ENCODE peak calls at places on chromosomes 11 and 22, in five cellular contexts. H, P, A, T and R are unnamed samples.

GRCh38 chr22:37601540-37602442 is 6.8 kb upstream of the GGA1 start:
- DNase-seq in T (no peak), A (no peak), P (peak), H (no peak), R (no peak)

GRCh38 chr11:32081129-32081641 is 9.7 kb upstream of the RCN1 start:
- DNase-seq in T (no peak), P (peak), H (no peak), A (no peak), R (no peak)

GRCh38 chr11:43943357-43943930 is 1.0 kb downstream of the C11orf96 start:
- DNase-seq in A (no peak), P (no peak), H (no peak), T (no peak), R (no peak)

GRCh38 chr11:45806937-45807791 is 2.2 kb downstream of the SLC35C1 start:
- DNase-seq in T (no peak), A (no peak), P (no peak), H (no peak), R (no peak)

GRCh38 chr22:36383110-36383581 is 4.6 kb downstream of the MYH9 start:
- DNase-seq in H (peak), A (no peak), T (peak), P (peak), R (no peak)

GRCh38 chr11:61198948-61199523 is 4.3 kb upstream of the PGA3 start:
- DNase-seq in A (no peak), H (no peak), P (peak), T (no peak), R (no peak)

GRCh38 chr22:45878051-45878764 is 98.8 kb downstream of the WNT7B start:
- DNase-seq in A (no peak), H (no peak), P (no peak), T (no peak), R (no peak)

GRCh38 chr11:134476435-134477021 is 64.5 kb upstream of the B3GAT1 start:
- DNase-seq in A (no peak), P (no peak), H (no peak), T (no peak), R (no peak)

GRCh38 chr22:29524440-29525191 is 28.9 kb downstream of the THOC5 start:
- DNase-seq in P (peak), A (no peak), H (peak), T (peak), R (no peak)

GRCh38 chr11:134579709-134580634 is 167.9 kb upstream of the B3GAT1 start:
- DNase-seq in T (no peak), A (no peak), P (no peak), H (no peak), R (peak)

GRCh38 chr22:20241579-20242392 is 26.3 kb downstream of the RTN4R start:
- DNase-seq in T (no peak), P (no peak), H (no peak), A (peak), R (no peak)

GRCh38 chr22:27213766-27214581 is 556.6 kb downstream of the MIAT start:
- DNase-seq in A (no peak), T (no peak), P (no peak), H (no peak), R (no peak)

GRCh38 chr11:129766858-129767604 is 48.6 kb upstream of the TMEM45B start:
- DNase-seq in A (no peak), H (peak), T (peak), P (peak), R (no peak)

GRCh38 chr11:61811831-61812230 is 5.0 kb downstream of the FADS1 start:
- DNase-seq in P (no peak), T (no peak), A (no peak), H (no peak), R (no peak)

GRCh38 chr11:104127828-104128227 is 36.1 kb downstream of the PDGFD start:
- DNase-seq in H (no peak), A (no peak), T (no peak), P (peak), R (no peak)

GRCh38 chr11:2739531-2740274 is 39.9 kb upstream of the KCNQ1OT1 start:
- DNase-seq in A (no peak), H (no peak), P (no peak), T (no peak), R (no peak)

GRCh38 chr11:3091846-3092602 is 34.8 kb upstream of the CARS1 start:
- DNase-seq in T (peak), A (peak), P (peak), H (peak), R (peak)

GRCh38 chr11:39541945-39542351 is 1917.5 kb downstream of the LRRC4C start:
- DNase-seq in P (peak), H (no peak), A (no peak), T (no peak), R (no peak)

GRCh38 chr11:64344721-64345120 is 4.7 kb downstream of the CCDC88B start:
- DNase-seq in H (no peak), P (no peak), A (no peak), T (no peak), R (no peak)

GRCh38 chr22:29636751-29637150 is 33.3 kb downstream of the NF2 start:
- DNase-seq in P (no peak), A (no peak), H (no peak), T (no peak), R (no peak)

GRCh38 chr11:38498721-38499120 is 1900.7 kb upstream of the RAG2 start:
- DNase-seq in P (no peak), A (no peak), H (no peak), T (no peak), R (no peak)

GRCh38 chr22:48802576-48802975 is 1025.1 kb downstream of the BRD1 start:
- DNase-seq in T (no peak), A (no peak), H (no peak), P (no peak), R (no peak)

GRCh38 chr11:113329725-113330124 is 15.3 kb downstream of the TTC12 start:
- DNase-seq in P (no peak), H (no peak), A (no peak), T (no peak), R (no peak)

GRCh38 chr11:125457814-125458343 is 38.2 kb downstream of the FEZ1 start:
- DNase-seq in T (no peak), A (peak), P (no peak), H (no peak), R (peak)

GRCh38 chr11:118612378-118612777 is 5.0 kb downstream of the PHLDB1 start:
- DNase-seq in P (no peak), A (no peak), T (no peak), H (no peak), R (no peak)

GRCh38 chr11:75262436-75262835 is 21.9 kb downstream of the TPBGL start:
- DNase-seq in A (no peak), P (no peak), H (no peak), T (no peak), R (no peak)

GRCh38 chr11:45652781-45653180 is 12.6 kb downstream of the CHST1 start:
- DNase-seq in H (no peak), A (no peak), P (peak), T (no peak), R (no peak)

GRCh38 chr11:34303028-34303427 is 54.8 kb downstream of the ABTB2 start:
- DNase-seq in A (no peak), H (no peak), T (no peak), P (no peak), R (no peak)

GRCh38 chr11:61163714-61164609 is 2.7 kb upstream of the VPS37C start:
- DNase-seq in A (no peak), T (no peak), H (no peak), P (no peak), R (no peak)

GRCh38 chr11:134069426-134069921 is 602 bp downstream of the JAM3 start:
- DNase-seq in H (no peak), A (peak), P (no peak), T (no peak), R (no peak)

GRCh38 chr11:111602865-111603632 is 800 bp downstream of the SIK2 start:
- DNase-seq in A (peak), P (peak), H (peak), T (peak), R (peak)

GRCh38 chr11:83392556-83392955 is 106.4 kb upstream of the CCDC90B start:
- DNase-seq in P (no peak), A (no peak), T (no peak), H (no peak), R (no peak)

GRCh38 chr11:36333468-36333867 is 37.4 kb downstream of the PRR5L start:
- DNase-seq in H (no peak), P (peak), A (no peak), T (no peak), R (no peak)

GRCh38 chr22:30422481-30423295 is 2.9 kb upstream of the MTFP1 start:
- DNase-seq in T (peak), A (peak), P (peak), H (no peak), R (peak)

GRCh38 chr11:64580387-64580786 is 10.6 kb upstream of the SLC22A12 start:
- DNase-seq in A (no peak), H (no peak), T (no peak), P (no peak), R (no peak)